ENCODE peak calls at places on chromosomes 7 and 10, in eight cellular contexts. One of them, this sample, is unnamed.

GRCh38 chr7:151007469-151007898 is 16.7 kb downstream of the NOS3 start:
- DNase-seq in HFFc6: no peak
- DNase-seq in HTR-8/SVneo: no peak
- DNase-seq in HT-29: no peak
- DNase-seq in stimulated activated CD8-positive, alpha-beta memory T cell treated with anti-CD3 and anti-CD28 coated beads, Interleukin-4, amount 100 ng/mL, for 48 hours: no peak
- DNase-seq in T1000: no peak
- DNase-seq in gastrocnemius medialis: no peak
- DNase-seq in non-pigmented ciliary epithelial cell: no peak
- DNase-seq in this sample: no peak

GRCh38 chr10:58456180-58456579 is 56.5 kb upstream of the BICC1 start:
- DNase-seq in HFFc6: no peak
- DNase-seq in HTR-8/SVneo: no peak
- DNase-seq in HT-29: no peak
- DNase-seq in stimulated activated CD8-positive, alpha-beta memory T cell treated with anti-CD3 and anti-CD28 coated beads, Interleukin-4, amount 100 ng/mL, for 48 hours: no peak
- DNase-seq in T1000: no peak
- DNase-seq in gastrocnemius medialis: no peak
- DNase-seq in non-pigmented ciliary epithelial cell: no peak
- DNase-seq in this sample: no peak

GRCh38 chr10:11035318-11035920 is 17.7 kb downstream of the CELF2 start:
- DNase-seq in HFFc6: peak
- DNase-seq in HTR-8/SVneo: peak
- DNase-seq in HT-29: peak
- DNase-seq in stimulated activated CD8-positive, alpha-beta memory T cell treated with anti-CD3 and anti-CD28 coated beads, Interleukin-4, amount 100 ng/mL, for 48 hours: no peak
- DNase-seq in T1000: no peak
- DNase-seq in gastrocnemius medialis: peak
- DNase-seq in non-pigmented ciliary epithelial cell: peak
- DNase-seq in this sample: no peak

GRCh38 chr10:83533290-83533689 is 606.0 kb upstream of the GHITM start:
- DNase-seq in HFFc6: no peak
- DNase-seq in HTR-8/SVneo: no peak
- DNase-seq in HT-29: no peak
- DNase-seq in stimulated activated CD8-positive, alpha-beta memory T cell treated with anti-CD3 and anti-CD28 coated beads, Interleukin-4, amount 100 ng/mL, for 48 hours: no peak
- DNase-seq in T1000: no peak
- DNase-seq in gastrocnemius medialis: no peak
- DNase-seq in non-pigmented ciliary epithelial cell: no peak
- DNase-seq in this sample: no peak

GRCh38 chr7:102284891-102285540 is 1.7 kb upstream of the SH2B2 start:
- DNase-seq in HFFc6: no peak
- DNase-seq in HTR-8/SVneo: no peak
- DNase-seq in HT-29: no peak
- DNase-seq in stimulated activated CD8-positive, alpha-beta memory T cell treated with anti-CD3 and anti-CD28 coated beads, Interleukin-4, amount 100 ng/mL, for 48 hours: no peak
- DNase-seq in T1000: no peak
- DNase-seq in gastrocnemius medialis: no peak
- DNase-seq in non-pigmented ciliary epithelial cell: no peak
- DNase-seq in this sample: peak

GRCh38 chr7:64184376-64184775 is 22.6 kb upstream of the ZNF735 start:
- DNase-seq in HFFc6: no peak
- DNase-seq in HTR-8/SVneo: no peak
- DNase-seq in HT-29: no peak
- DNase-seq in stimulated activated CD8-positive, alpha-beta memory T cell treated with anti-CD3 and anti-CD28 coated beads, Interleukin-4, amount 100 ng/mL, for 48 hours: no peak
- DNase-seq in T1000: no peak
- DNase-seq in gastrocnemius medialis: no peak
- DNase-seq in non-pigmented ciliary epithelial cell: no peak
- DNase-seq in this sample: no peak

GRCh38 chr7:5237286-5237685 is 45.5 kb upstream of the SLC29A4 start:
- DNase-seq in HFFc6: peak
- DNase-seq in HTR-8/SVneo: no peak
- DNase-seq in HT-29: no peak
- DNase-seq in stimulated activated CD8-positive, alpha-beta memory T cell treated with anti-CD3 and anti-CD28 coated beads, Interleukin-4, amount 100 ng/mL, for 48 hours: no peak
- DNase-seq in T1000: no peak
- DNase-seq in gastrocnemius medialis: peak
- DNase-seq in non-pigmented ciliary epithelial cell: no peak
- DNase-seq in this sample: peak

GRCh38 chr10:2790437-2790836 is 276.9 kb upstream of the PFKP start:
- DNase-seq in HFFc6: no peak
- DNase-seq in HTR-8/SVneo: no peak
- DNase-seq in HT-29: no peak
- DNase-seq in stimulated activated CD8-positive, alpha-beta memory T cell treated with anti-CD3 and anti-CD28 coated beads, Interleukin-4, amount 100 ng/mL, for 48 hours: no peak
- DNase-seq in T1000: no peak
- DNase-seq in gastrocnemius medialis: no peak
- DNase-seq in non-pigmented ciliary epithelial cell: no peak
- DNase-seq in this sample: no peak

GRCh38 chr7:47710201-47710935 is 128.5 kb upstream of the TNS3 start:
- DNase-seq in HFFc6: no peak
- DNase-seq in HTR-8/SVneo: no peak
- DNase-seq in HT-29: no peak
- DNase-seq in stimulated activated CD8-positive, alpha-beta memory T cell treated with anti-CD3 and anti-CD28 coated beads, Interleukin-4, amount 100 ng/mL, for 48 hours: no peak
- DNase-seq in T1000: no peak
- DNase-seq in gastrocnemius medialis: no peak
- DNase-seq in non-pigmented ciliary epithelial cell: no peak
- DNase-seq in this sample: no peak

GRCh38 chr10:105183506-105183905 is 542.4 kb downstream of the SORCS3 start:
- DNase-seq in HFFc6: no peak
- DNase-seq in HTR-8/SVneo: no peak
- DNase-seq in HT-29: no peak
- DNase-seq in stimulated activated CD8-positive, alpha-beta memory T cell treated with anti-CD3 and anti-CD28 coated beads, Interleukin-4, amount 100 ng/mL, for 48 hours: no peak
- DNase-seq in T1000: no peak
- DNase-seq in gastrocnemius medialis: no peak
- DNase-seq in non-pigmented ciliary epithelial cell: no peak
- DNase-seq in this sample: no peak

GRCh38 chr10:47348661-47349470 is 703 bp downstream of the RBP3 start:
- DNase-seq in HFFc6: no peak
- DNase-seq in HTR-8/SVneo: no peak
- DNase-seq in HT-29: no peak
- DNase-seq in stimulated activated CD8-positive, alpha-beta memory T cell treated with anti-CD3 and anti-CD28 coated beads, Interleukin-4, amount 100 ng/mL, for 48 hours: no peak
- DNase-seq in T1000: no peak
- DNase-seq in gastrocnemius medialis: no peak
- DNase-seq in non-pigmented ciliary epithelial cell: no peak
- DNase-seq in this sample: no peak

GRCh38 chr10:125772112-125772863 is 3.3 kb downstream of the MMP21 start:
- DNase-seq in HFFc6: no peak
- DNase-seq in HTR-8/SVneo: no peak
- DNase-seq in HT-29: no peak
- DNase-seq in stimulated activated CD8-positive, alpha-beta memory T cell treated with anti-CD3 and anti-CD28 coated beads, Interleukin-4, amount 100 ng/mL, for 48 hours: no peak
- DNase-seq in T1000: no peak
- DNase-seq in gastrocnemius medialis: no peak
- DNase-seq in non-pigmented ciliary epithelial cell: no peak
- DNase-seq in this sample: no peak

GRCh38 chr10:34768261-34768971 is 46.7 kb downstream of the PARD3 start:
- DNase-seq in HFFc6: no peak
- DNase-seq in HTR-8/SVneo: no peak
- DNase-seq in HT-29: peak
- DNase-seq in stimulated activated CD8-positive, alpha-beta memory T cell treated with anti-CD3 and anti-CD28 coated beads, Interleukin-4, amount 100 ng/mL, for 48 hours: no peak
- DNase-seq in T1000: no peak
- DNase-seq in gastrocnemius medialis: peak
- DNase-seq in non-pigmented ciliary epithelial cell: no peak
- DNase-seq in this sample: no peak

GRCh38 chr10:97765201-97765600 is 6.6 kb downstream of the SFRP5 start:
- DNase-seq in HFFc6: no peak
- DNase-seq in HTR-8/SVneo: no peak
- DNase-seq in HT-29: no peak
- DNase-seq in stimulated activated CD8-positive, alpha-beta memory T cell treated with anti-CD3 and anti-CD28 coated beads, Interleukin-4, amount 100 ng/mL, for 48 hours: no peak
- DNase-seq in T1000: no peak
- DNase-seq in gastrocnemius medialis: peak
- DNase-seq in non-pigmented ciliary epithelial cell: no peak
- DNase-seq in this sample: no peak